ENCODE peak calls at places on chromosomes 3 and 15, in ten cellular contexts. P is esophagus muscularis mucosa, H is HepG2, M is sigmoid colon, J is HCT116, Y is GM23338, T is spleen, Q is GM12878, O is HL-60, F is breast epithelium. A is an unnamed sample.

GRCh38 chr3:127694467-127695215 is 21.9 kb downstream of the ABTB1 start:
- DNase-seq in Y (peak), M (no peak), P (no peak), J (peak), F (no peak), T (peak), Q (no peak), H (peak), O (peak), A (no peak)

GRCh38 chr3:122403489-122403888 is 12.4 kb downstream of the WDR5B start:
- DNase-seq in F (no peak), P (no peak), Q (no peak), T (no peak), Y (no peak), O (no peak), M (no peak), H (no peak), J (no peak), A (no peak)

GRCh38 chr3:76873509-76874242 is 166.2 kb upstream of the ROBO2 start:
- DNase-seq in T (peak), O (no peak), Y (peak), P (no peak), M (no peak), Q (no peak), H (peak), J (no peak), F (no peak), A (no peak)

GRCh38 chr3:51340311-51340829 is 44.7 kb upstream of the MANF start:
- DNase-seq in Y (peak), T (no peak), H (peak), J (peak), P (peak), O (no peak), M (peak), F (no peak), Q (no peak), A (peak)

GRCh38 chr3:1587426-1587825 is 494.6 kb downstream of the CNTN6 start:
- DNase-seq in M (no peak), P (no peak), J (no peak), T (no peak), Y (no peak), F (no peak), H (no peak), O (no peak), Q (no peak), A (no peak)

GRCh38 chr15:60681353-60681752 is 202.4 kb upstream of the ICE2 start:
- DNase-seq in T (no peak), Q (no peak), F (no peak), P (no peak), H (no peak), M (no peak), Y (no peak), J (no peak), O (no peak), A (no peak)

GRCh38 chr3:69161587-69162196 is 39.3 kb upstream of the LMOD3 start:
- DNase-seq in P (no peak), H (peak), Y (peak), F (no peak), Q (peak), T (no peak), J (peak), M (no peak), O (peak), A (no peak)

GRCh38 chr15:85580914-85581313 is 200.5 kb downstream of the AKAP13 start:
- DNase-seq in O (peak), H (no peak), F (no peak), T (peak), M (no peak), P (no peak), Y (no peak), J (no peak), Q (no peak), A (no peak)

GRCh38 chr3:139928708-139929505 is 6.1 kb upstream of the CLSTN2 start:
- DNase-seq in H (no peak), Q (no peak), P (peak), Y (no peak), T (no peak), O (no peak), J (no peak), M (no peak), F (no peak), A (peak)

GRCh38 chr15:96274087-96274440 is 56.4 kb upstream of the NR2F2 start:
- DNase-seq in O (no peak), T (no peak), Y (no peak), J (no peak), M (no peak), P (no peak), F (no peak), H (no peak), Q (no peak), A (no peak)

GRCh38 chr15:96270581-96271172 is 59.8 kb upstream of the NR2F2 start:
- DNase-seq in Q (no peak), O (no peak), T (no peak), M (no peak), J (peak), F (no peak), P (peak), Y (no peak), H (peak), A (no peak)

GRCh38 chr15:96274698-96275097 is 55.8 kb upstream of the NR2F2 start:
- DNase-seq in T (no peak), Y (no peak), P (no peak), F (no peak), J (no peak), O (no peak), Q (no peak), M (no peak), H (no peak), A (no peak)

GRCh38 chr15:96272427-96272826 is 58.1 kb upstream of the NR2F2 start:
- DNase-seq in P (no peak), H (no peak), O (no peak), M (no peak), F (no peak), Q (no peak), J (no peak), T (no peak), Y (no peak), A (no peak)

DNA sequence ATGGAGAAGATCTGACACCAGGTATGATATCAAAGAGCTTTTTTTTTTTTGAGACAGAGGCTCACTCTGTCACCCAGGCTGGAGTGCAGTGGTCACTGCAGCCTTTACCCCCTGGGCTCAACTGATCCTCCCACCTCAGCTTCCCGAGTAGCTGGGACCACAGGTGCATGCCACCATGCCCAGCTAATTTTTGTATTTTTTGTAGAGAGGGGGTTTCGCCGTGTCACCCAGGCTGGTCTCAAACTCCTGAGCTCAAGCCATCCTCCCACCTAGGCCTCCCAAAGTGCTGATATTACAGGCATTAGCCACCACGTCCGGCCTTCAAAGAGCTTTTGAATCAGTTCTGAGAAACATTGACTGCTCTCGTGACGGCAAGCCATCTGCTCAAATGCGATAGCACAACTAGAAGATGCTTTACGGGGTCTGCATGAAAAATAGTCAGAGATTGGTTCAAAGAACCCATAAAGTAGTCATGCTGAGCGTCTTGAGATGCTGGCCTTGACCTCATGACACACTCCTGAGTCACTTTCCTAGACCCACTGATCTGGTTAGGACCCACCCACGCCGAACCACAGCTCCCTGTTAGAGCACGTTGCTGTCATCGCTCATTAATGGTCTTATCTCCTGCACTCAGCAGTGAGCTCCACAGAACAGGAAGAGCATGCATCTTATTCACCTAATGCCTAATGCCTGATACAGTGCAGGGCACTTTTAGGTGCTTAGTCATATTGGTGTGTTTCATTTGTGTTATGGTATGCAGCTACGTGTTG is 57.0 kb upstream of the NR2F2 start:
- DNase-seq in Q (peak), H (no peak), P (peak), F (no peak), M (no peak), Y (no peak), J (peak), T (no peak), O (no peak), A (no peak)
- TF ChIP-seq POLR2AphosphoS5 in Q (no peak), H (no peak), P (no peak), F (no peak), M (no peak), Y (no peak), J (peak), T (no peak), O (no peak), A (no peak)

GRCh38 chr3:42701371-42702065 is 1.1 kb downstream of the HHATL start:
- DNase-seq in M (no peak), F (peak), Y (peak), P (no peak), J (no peak), Q (no peak), H (peak), O (peak), T (peak), A (peak)

GRCh38 chr3:42703695-42704025 is 1.1 kb upstream of the HHATL start:
- DNase-seq in O (no peak), F (no peak), H (no peak), J (no peak), Q (no peak), P (no peak), T (no peak), Y (no peak), M (no peak), A (peak)

GRCh38 chr3:42704136-42704841 is 1.7 kb upstream of the HHATL start:
- DNase-seq in Q (no peak), M (no peak), F (peak), O (no peak), P (no peak), T (no peak), Y (no peak), H (no peak), J (no peak), A (peak)

GRCh38 chr3:42702066-42702951 is at the start of gene HHATL:
- DNase-seq in P (no peak), T (no peak), F (peak), J (no peak), M (no peak), O (no peak), Q (no peak), Y (no peak), H (no peak), A (no peak)

DNA sequence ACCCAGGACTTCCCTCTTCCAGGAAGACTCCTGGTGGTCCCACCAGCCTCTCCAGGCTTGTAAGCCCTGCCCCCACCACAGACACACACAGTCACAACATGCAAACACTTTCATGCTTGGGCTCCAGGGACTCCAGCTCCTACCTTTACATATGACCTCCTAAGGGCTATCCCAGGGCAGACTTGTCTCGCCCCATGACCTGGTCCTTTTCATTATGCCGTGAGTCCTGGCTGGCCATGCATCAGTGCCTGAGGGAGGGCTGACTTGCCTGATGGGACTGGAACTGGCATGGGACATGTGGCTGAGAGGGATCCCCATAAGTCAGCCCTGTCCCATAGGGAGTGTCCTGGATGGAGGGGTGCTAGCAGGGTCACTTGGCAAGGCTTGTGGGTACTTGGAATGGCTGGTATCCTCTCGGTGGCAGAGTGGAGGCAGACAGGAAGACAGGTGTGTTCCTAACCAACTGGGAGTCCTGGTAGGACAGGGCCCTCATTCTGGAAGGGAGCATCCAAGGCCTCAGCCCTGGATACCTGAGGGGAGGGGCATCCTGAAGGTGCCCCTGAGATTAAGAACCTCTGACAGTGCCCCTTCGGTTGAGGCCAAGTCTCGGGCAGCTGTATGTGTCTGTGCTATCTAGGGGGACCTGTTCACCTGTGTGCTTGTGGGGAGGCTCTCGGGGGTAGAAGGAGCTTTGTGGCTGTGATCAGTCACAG is 540 bp upstream of the HHATL start:
- DNase-seq in P (no peak), H (no peak), J (no peak), M (no peak), Q (no peak), O (no peak), F (peak), Y (no peak), T (no peak), A (peak)
- H3K4me3 ChIP-seq in P (no peak), H (no peak), J (no peak), M (no peak), Q (no peak), O (no peak), F (no peak), Y (no peak), T (no peak), A (no peak)

DNA sequence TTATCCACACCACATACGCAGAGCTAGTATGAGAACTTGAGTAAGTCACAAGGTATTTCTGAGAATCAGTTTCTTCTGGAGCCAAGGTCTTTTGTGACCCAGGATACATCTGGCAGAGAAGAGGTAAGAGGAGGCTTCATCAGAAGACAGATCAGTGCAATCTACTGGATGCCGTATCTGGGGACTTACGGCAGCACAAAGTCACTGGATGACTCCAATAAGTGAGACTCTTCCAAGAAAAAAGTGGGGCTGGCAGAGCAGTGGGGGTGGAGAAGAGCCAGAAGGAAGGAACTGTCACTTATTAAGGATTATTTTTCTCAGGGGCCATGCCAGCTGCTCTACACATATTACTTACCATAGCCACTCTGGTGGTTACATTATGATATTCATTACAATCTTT is 31.6 kb upstream of the UBXN7 start:
- DNase-seq in Q (no peak), T (no peak), M (no peak), O (no peak), Y (no peak), H (no peak), P (no peak), F (no peak), J (no peak), A (no peak)
- TF ChIP-seq POLR2AphosphoS5 in Q (no peak), T (no peak), M (no peak), O (no peak), Y (no peak), H (no peak), P (no peak), F (no peak), J (no peak), A (no peak)

GRCh38 chr15:63073497-63074172 is 31.1 kb downstream of the TPM1 start:
- DNase-seq in T (no peak), F (no peak), O (no peak), P (no peak), Y (no peak), J (no peak), H (no peak), M (no peak), Q (no peak), A (no peak)
- H3K4me3 ChIP-seq in T (no peak), F (no peak), O (no peak), P (no peak), Y (no peak), J (no peak), H (no peak), M (no peak), Q (no peak), A (no peak)

GRCh38 chr3:124772081-124772831 is 42.0 kb downstream of the UMPS start:
- DNase-seq in F (no peak), M (no peak), J (no peak), H (no peak), Q (no peak), T (peak), Y (no peak), P (no peak), O (no peak), A (no peak)
- TF ChIP-seq POLR2AphosphoS5 in F (peak), M (peak), J (no peak), H (no peak), Q (no peak), T (peak), Y (no peak), P (peak), O (no peak), A (peak)

DNA sequence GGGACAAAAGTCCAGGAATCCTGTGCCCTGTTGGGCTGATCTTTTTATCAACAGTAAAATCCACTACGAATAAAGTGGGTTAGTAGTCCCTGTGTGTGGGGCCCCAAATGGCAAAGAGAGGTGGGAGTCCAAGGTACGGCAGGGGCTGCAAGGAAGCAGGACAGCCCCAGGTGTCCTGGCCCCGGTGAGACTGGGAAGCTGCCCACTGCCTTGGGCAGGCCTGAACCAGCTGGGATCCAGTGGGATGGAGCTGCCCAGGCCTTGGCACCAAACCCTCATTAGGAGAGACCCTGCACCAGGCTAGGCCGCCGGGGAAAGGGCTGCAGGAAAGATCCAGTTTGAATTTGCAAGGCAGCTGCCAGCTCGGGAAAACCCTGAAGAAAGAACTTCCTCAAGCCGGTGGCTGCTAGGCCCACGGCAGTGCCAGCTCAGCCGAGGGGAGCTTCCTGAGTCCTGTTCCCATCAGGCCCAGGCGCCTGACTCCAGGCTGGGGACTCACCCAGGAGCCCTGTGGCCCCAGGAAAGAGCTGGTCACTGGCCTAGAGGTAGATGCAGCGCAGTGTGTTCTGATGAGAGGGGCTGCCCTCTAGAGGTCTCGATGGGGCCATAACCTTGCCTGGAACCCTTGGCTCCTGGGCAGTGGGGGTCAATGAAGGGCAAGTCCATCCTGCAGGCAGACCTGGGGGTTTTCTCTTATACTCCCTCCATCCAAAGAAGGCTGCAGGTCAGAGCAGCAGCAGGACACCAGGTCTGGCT is 14.4 kb upstream of the GNAI2 start:
- DNase-seq in H (peak), Q (no peak), F (no peak), T (no peak), O (no peak), Y (peak), M (no peak), P (no peak), J (no peak), A (no peak)
- H3K4me3 ChIP-seq in H (no peak), Q (no peak), F (no peak), T (no peak), O (no peak), Y (no peak), M (no peak), P (no peak), J (no peak), A (no peak)

GRCh38 chr15:68340711-68341671 is 63.4 kb downstream of the FEM1B start:
- DNase-seq in P (no peak), F (no peak), Y (no peak), T (peak), O (no peak), Q (no peak), H (no peak), M (no peak), J (no peak), A (no peak)
- TF ChIP-seq POLR2AphosphoS5 in P (no peak), F (no peak), Y (no peak), T (no peak), O (no peak), Q (no peak), H (no peak), M (no peak), J (no peak), A (no peak)